ENCODE peak calls at places on chromosomes 4 and X, in four cellular contexts. One of them, this sample, is unnamed. For H3K27me3, the result is how much of the 10 kb centered on the place peaks cover.

GRCh38 chrX:7485041-7485440 is 337.1 kb upstream of the PUDP start:
- DNase-seq in K562: no peak
- DNase-seq in H1: no peak
- DNase-seq in HCT116: no peak
- DNase-seq in this sample: no peak

GRCh38 chrX:65643786-65644111 is 23.7 kb upstream of the MSN start:
- DNase-seq in K562: no peak
- DNase-seq in H1: no peak
- DNase-seq in HCT116: no peak
- DNase-seq in this sample: no peak

GRCh38 chrX:107935664-107936433 is 46.3 kb downstream of the TEX13B start:
- DNase-seq in K562: no peak
- DNase-seq in H1: peak
- DNase-seq in HCT116: no peak
- DNase-seq in this sample: peak

GRCh38 chr4:48137766-48138349 is 3.8 kb upstream of the TXK start:
- DNase-seq in K562: no peak
- DNase-seq in H1: no peak
- DNase-seq in HCT116: no peak
- DNase-seq in this sample: no peak

GRCh38 chrX:63508668-63509067 is 157.5 kb upstream of the SPIN4 start:
- DNase-seq in K562: no peak
- DNase-seq in H1: no peak
- DNase-seq in HCT116: no peak
- DNase-seq in this sample: no peak

GRCh38 chrX:80828232-80828631 is 18.6 kb upstream of the BRWD3 start:
- DNase-seq in K562: no peak
- DNase-seq in H1: no peak
- DNase-seq in HCT116: no peak
- DNase-seq in this sample: no peak

GRCh38 chr4:139942284-139942683 is 211.7 kb downstream of the MAML3 start:
- DNase-seq in K562: no peak
- DNase-seq in H1: no peak
- DNase-seq in HCT116: no peak
- DNase-seq in this sample: no peak

GRCh38 chr4:124432500-124432899 is 280.0 kb downstream of the ANKRD50 start:
- DNase-seq in K562: no peak
- DNase-seq in H1: no peak
- DNase-seq in HCT116: no peak
- DNase-seq in this sample: no peak

GRCh38 chr4:68535976-68536375 is 40.1 kb downstream of the UGT2B17 start:
- DNase-seq in K562: no peak
- DNase-seq in H1: no peak
- DNase-seq in HCT116: no peak
- DNase-seq in this sample: no peak

GRCh38 chr4:121072836-121073362 is 564 bp upstream of the NDNF start:
- DNase-seq in K562: no peak
- DNase-seq in H1: no peak
- DNase-seq in HCT116: no peak
- DNase-seq in this sample: no peak

GRCh38 chr4:2258091-2259035 is 3.5 kb downstream of the MXD4 start:
- DNase-seq in K562: no peak
- DNase-seq in H1: no peak
- DNase-seq in HCT116: no peak
- DNase-seq in this sample: no peak

GRCh38 chr4:86706923-86707597 is 112.9 kb downstream of the PTPN13 start:
- DNase-seq in K562: no peak
- DNase-seq in H1: no peak
- DNase-seq in HCT116: no peak
- DNase-seq in this sample: no peak

GRCh38 chr4:89509708-89510269 is 202.2 kb upstream of the GPRIN3 start:
- DNase-seq in K562: no peak
- DNase-seq in H1: no peak
- DNase-seq in HCT116: no peak
- DNase-seq in this sample: no peak

GRCh38 chrX:119093991-119094741 is 21.4 kb downstream of the CT47C1 start:
- DNase-seq in K562: no peak
- DNase-seq in H1: no peak
- DNase-seq in HCT116: no peak
- DNase-seq in this sample: peak

GRCh38 chrX:119094819-119095218 is 22.0 kb downstream of the CT47C1 start:
- DNase-seq in K562: no peak
- DNase-seq in H1: no peak
- DNase-seq in HCT116: no peak
- DNase-seq in this sample: no peak

GRCh38 chrX:119101168-119101567 is 26.4 kb downstream of the KIAA1210 start:
- DNase-seq in K562: no peak
- DNase-seq in H1: no peak
- DNase-seq in HCT116: no peak
- DNase-seq in this sample: no peak

DNA sequence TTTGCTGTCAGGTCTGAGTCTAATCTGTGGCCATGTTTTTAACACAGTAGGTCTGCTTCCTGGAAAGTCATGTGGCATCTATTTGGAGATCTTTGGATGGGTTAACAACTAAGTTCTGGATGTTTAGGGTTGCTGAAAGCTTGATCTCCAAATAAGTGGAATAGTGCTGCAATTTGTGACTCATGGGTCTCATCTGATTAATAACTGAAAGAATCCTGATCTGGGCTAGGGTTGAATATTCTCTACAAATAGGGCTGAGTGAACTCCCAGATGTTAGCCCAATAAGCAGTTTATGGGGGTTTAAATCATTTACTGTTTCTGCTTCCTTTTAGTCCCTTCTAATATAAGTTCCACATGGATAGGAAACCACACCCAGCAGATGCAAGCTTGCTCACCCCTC is 23.1 kb downstream of the CT47C1 start:
- DNase-seq in K562: no peak
- DNase-seq in H1: no peak
- DNase-seq in HCT116: no peak
- DNase-seq in this sample: no peak
- TF ChIP-seq SIN3A in K562: no peak
- TF ChIP-seq SIN3A in H1: no peak
- TF ChIP-seq SIN3A in HCT116: no peak
- TF ChIP-seq SIN3A in this sample: no peak

GRCh38 chrX:136057567-136057966 is 72.3 kb downstream of the SLC9A6 start:
- DNase-seq in K562: no peak
- DNase-seq in H1: no peak
- DNase-seq in HCT116: no peak
- DNase-seq in this sample: no peak

GRCh38 chrX:136061302-136061701 is 76.1 kb downstream of the SLC9A6 start:
- DNase-seq in K562: no peak
- DNase-seq in H1: no peak
- DNase-seq in HCT116: no peak
- DNase-seq in this sample: no peak

GRCh38 chrX:136059350-136059749 is 74.1 kb downstream of the SLC9A6 start:
- DNase-seq in K562: no peak
- DNase-seq in H1: no peak
- DNase-seq in HCT116: no peak
- DNase-seq in this sample: no peak

DNA sequence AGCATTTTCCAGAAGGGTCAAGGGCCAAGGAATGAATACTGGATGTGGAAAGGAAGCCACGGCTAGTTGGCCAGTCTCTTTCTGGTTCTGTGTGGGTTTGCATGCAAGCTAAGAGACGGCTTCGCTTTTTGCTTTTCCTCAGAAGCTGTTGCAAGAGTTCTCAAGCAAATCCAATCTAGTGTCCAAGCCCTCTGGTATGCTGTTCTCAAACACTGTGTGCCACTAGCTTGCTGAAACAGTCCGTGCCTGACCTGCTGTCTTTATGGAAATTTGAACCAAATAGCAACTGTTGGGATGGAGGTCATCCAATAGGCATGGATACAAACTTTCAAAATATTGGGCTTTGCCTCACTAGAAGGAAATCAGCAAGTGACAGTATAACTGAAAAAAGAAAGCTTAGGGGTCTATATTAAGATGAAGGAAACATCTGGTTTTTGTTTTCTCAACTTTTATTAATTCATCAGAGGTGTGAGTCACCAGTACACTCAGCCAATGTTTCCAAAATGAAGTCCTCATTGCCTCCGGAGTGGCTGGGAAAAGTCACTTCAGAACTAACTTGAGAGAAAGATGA is 70.5 kb downstream of the SLC9A6 start:
- DNase-seq in K562: no peak
- DNase-seq in H1: no peak
- DNase-seq in HCT116: no peak
- DNase-seq in this sample: no peak
- TF ChIP-seq POLR2AphosphoS5 in K562: no peak
- TF ChIP-seq POLR2AphosphoS5 in H1: no peak
- TF ChIP-seq POLR2AphosphoS5 in HCT116: no peak
- TF ChIP-seq POLR2AphosphoS5 in this sample: no peak

GRCh38 chrX:40145001-40145631 is 47.4 kb upstream of the BCOR start:
- DNase-seq in K562: no peak
- DNase-seq in H1: peak
- DNase-seq in HCT116: no peak
- DNase-seq in this sample: no peak
- H3K27me3 ChIP-seq in K562: under half
- H3K27me3 ChIP-seq in H1: under half
- H3K27me3 ChIP-seq in HCT116: under half
- H3K27me3 ChIP-seq in this sample: under half

GRCh38 chrX:133670394-133670793 is 255.1 kb upstream of the GPC4 start:
- DNase-seq in K562: peak
- DNase-seq in H1: no peak
- DNase-seq in HCT116: peak
- DNase-seq in this sample: peak
- TF ChIP-seq SIN3A in K562: no peak
- TF ChIP-seq SIN3A in H1: no peak
- TF ChIP-seq SIN3A in HCT116: no peak
- TF ChIP-seq SIN3A in this sample: no peak

DNA sequence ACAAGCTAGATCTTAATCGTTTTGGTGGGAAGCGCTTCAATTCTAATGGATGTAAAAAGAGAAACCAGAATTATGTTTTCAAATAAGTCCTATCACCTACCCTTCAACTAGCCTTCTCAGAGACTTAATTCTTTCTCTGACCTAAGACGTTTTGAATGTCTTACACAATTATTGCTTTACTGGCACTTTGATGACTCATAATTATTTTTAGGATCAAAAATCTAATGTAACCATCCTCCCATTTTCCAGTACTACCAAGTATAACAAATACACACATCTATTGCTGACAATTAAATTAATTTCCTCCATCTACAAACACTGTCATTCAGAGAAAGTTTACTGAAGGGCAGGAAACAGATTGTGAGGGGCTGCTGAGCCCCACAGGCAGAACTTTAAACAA is 108.6 kb downstream of the PPP3CA start:
- DNase-seq in K562: no peak
- DNase-seq in H1: no peak
- DNase-seq in HCT116: no peak
- DNase-seq in this sample: no peak
- TF ChIP-seq POLR2AphosphoS5 in K562: no peak
- TF ChIP-seq POLR2AphosphoS5 in H1: no peak
- TF ChIP-seq POLR2AphosphoS5 in HCT116: no peak
- TF ChIP-seq POLR2AphosphoS5 in this sample: no peak

DNA sequence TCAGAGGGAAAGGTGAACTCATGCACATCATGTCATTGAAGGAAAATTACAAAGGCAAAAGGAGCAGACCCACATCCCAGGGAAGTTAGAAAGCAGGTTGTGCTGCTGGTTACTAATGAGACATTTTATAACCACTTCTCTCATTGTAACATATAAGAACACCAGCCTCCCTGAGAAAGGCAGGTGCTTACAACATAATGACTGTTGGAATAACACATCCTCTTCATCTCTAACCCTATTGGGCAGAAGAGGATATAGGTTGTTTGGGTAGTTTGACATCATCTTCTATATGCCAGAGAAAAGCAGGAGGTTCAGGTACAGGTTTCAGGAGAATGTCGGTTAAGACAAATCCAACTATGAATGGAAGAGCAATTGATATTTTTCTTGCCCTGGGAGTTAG is 77.6 kb downstream of the MAOA start:
- DNase-seq in K562: no peak
- DNase-seq in H1: no peak
- DNase-seq in HCT116: no peak
- DNase-seq in this sample: no peak
- H3K27me3 ChIP-seq in K562: under half
- H3K27me3 ChIP-seq in H1: under half
- H3K27me3 ChIP-seq in HCT116: under half
- H3K27me3 ChIP-seq in this sample: under half

DNA sequence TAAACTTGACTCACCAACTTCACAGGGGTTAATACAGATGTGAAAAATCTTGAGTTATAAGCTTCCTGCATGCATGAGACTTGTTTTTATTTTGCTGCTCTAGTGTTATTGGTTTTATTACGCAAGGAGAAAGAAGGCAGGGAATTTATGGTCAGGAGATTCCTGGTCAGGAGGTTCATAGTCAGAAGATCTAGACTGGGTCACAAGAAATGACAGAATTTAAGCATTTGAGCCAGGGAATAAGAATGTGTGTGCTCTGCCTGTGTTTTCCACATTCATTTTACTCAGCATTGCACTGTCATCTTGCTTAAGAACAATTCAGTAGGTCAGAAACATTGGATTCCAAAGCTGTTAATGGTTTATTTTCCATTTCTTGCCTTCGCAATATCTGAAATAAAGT is 2522.1 kb downstream of the ARAP2 start:
- DNase-seq in K562: no peak
- DNase-seq in H1: no peak
- DNase-seq in HCT116: no peak
- DNase-seq in this sample: no peak
- TF ChIP-seq SIN3A in K562: no peak
- TF ChIP-seq SIN3A in H1: no peak
- TF ChIP-seq SIN3A in HCT116: no peak
- TF ChIP-seq SIN3A in this sample: no peak

GRCh38 chrX:70635669-70636068 is 191.0 kb downstream of the DLG3 start:
- DNase-seq in K562: no peak
- DNase-seq in H1: no peak
- DNase-seq in HCT116: no peak
- DNase-seq in this sample: no peak
- TF ChIP-seq POLR2AphosphoS5 in K562: no peak
- TF ChIP-seq POLR2AphosphoS5 in H1: no peak
- TF ChIP-seq POLR2AphosphoS5 in HCT116: no peak
- TF ChIP-seq POLR2AphosphoS5 in this sample: no peak

GRCh38 chrX:48815266-48815665 is 11.0 kb upstream of the ERAS start:
- DNase-seq in K562: no peak
- DNase-seq in H1: no peak
- DNase-seq in HCT116: no peak
- DNase-seq in this sample: no peak

GRCh38 chrX:48818098-48818497 is 8.2 kb upstream of the ERAS start:
- DNase-seq in K562: no peak
- DNase-seq in H1: no peak
- DNase-seq in HCT116: no peak
- DNase-seq in this sample: no peak

GRCh38 chrX:48814722-48815121 is 11.6 kb upstream of the ERAS start:
- DNase-seq in K562: no peak
- DNase-seq in H1: no peak
- DNase-seq in HCT116: no peak
- DNase-seq in this sample: no peak

GRCh38 chrX:48816014-48816810 is 10.1 kb upstream of the ERAS start:
- DNase-seq in K562: no peak
- DNase-seq in H1: no peak
- DNase-seq in HCT116: no peak
- DNase-seq in this sample: no peak

GRCh38 chrX:48813605-48814004 is 11.7 kb downstream of the HDAC6 start:
- DNase-seq in K562: no peak
- DNase-seq in H1: no peak
- DNase-seq in HCT116: no peak
- DNase-seq in this sample: no peak
- H3K27me3 ChIP-seq in K562: under half
- H3K27me3 ChIP-seq in H1: under half
- H3K27me3 ChIP-seq in HCT116: under half
- H3K27me3 ChIP-seq in this sample: under half

This sample was measured in Panc1.